ENCODE peak calls at places on chromosomes 1 and 21, in four cellular contexts. C is K562, J is H1, X is GM12878. G is an unnamed sample.

GRCh38 chr1:12485231-12486172 is 132.5 kb downstream of the DHRS3 start:
- DNase-seq in C (no peak), J (no peak), X (no peak), G (peak; percentile 71)

GRCh38 chr1:65509912-65510680 is 89.6 kb downstream of the LEPR start:
- DNase-seq in C (no peak), J (no peak), X (no peak), G (no peak)

GRCh38 chr21:20443558-20444155 is 554.6 kb upstream of the NCAM2 start:
- DNase-seq in C (peak; percentile 59), J (no peak), X (no peak), G (peak; percentile 25)

GRCh38 chr1:115283681-115284146 is 54.3 kb downstream of the NGF start:
- DNase-seq in C (no peak), J (no peak), X (no peak), G (no peak)

GRCh38 chr1:243490748-243491686 is 235.2 kb downstream of the SDCCAG8 start:
- DNase-seq in C (no peak), J (no peak), X (no peak), G (no peak)

GRCh38 chr1:114320586-114320985 is 166.9 kb upstream of the SYT6 start:
- DNase-seq in C (no peak), J (no peak), X (no peak), G (no peak)

GRCh38 chr21:43899307-43900077 is 34.5 kb downstream of the AGPAT3 start:
- DNase-seq in C (no peak), J (no peak), X (no peak), G (no peak)

GRCh38 chr1:155320661-155321576 is at the start of gene RUSC1:
- DNase-seq in C (peak; percentile 77), J (peak; percentile 44), X (no peak), G (peak; percentile 90)

GRCh38 chr1:173193639-173194038 is 13.5 kb downstream of the TNFSF4 start:
- DNase-seq in C (no peak), J (no peak), X (no peak), G (no peak)

GRCh38 chr1:209218113-209218512 is 365.4 kb upstream of the CAMK1G start:
- DNase-seq in C (no peak), J (no peak), X (no peak), G (no peak)

GRCh38 chr1:119838255-119838654 is 27.0 kb upstream of the REG4 start:
- DNase-seq in C (no peak), J (no peak), X (no peak), G (no peak)

GRCh38 chr21:27077501-27077900 is 110.6 kb upstream of the ADAMTS5 start:
- DNase-seq in C (no peak), J (no peak), X (no peak), G (no peak)

GRCh38 chr1:219659682-219660081 is 46.8 kb upstream of the ZC3H11B start:
- DNase-seq in C (no peak), J (no peak), X (no peak), G (peak; percentile 6)

GRCh38 chr1:169601096-169601881 is 15.0 kb upstream of the F5 start:
- DNase-seq in C (peak; percentile 23), J (no peak), X (peak; percentile 52), G (peak; percentile 4)

GRCh38 chr1:34908369-34908768 is 21.1 kb downstream of the DLGAP3 start:
- DNase-seq in C (no peak), J (no peak), X (no peak), G (no peak)

GRCh38 chr1:227913969-227914791 is 33.6 kb downstream of the WNT9A start:
- DNase-seq in C (no peak), J (no peak), X (no peak), G (no peak)

GRCh38 chr21:42429856-42430255 is 26.2 kb downstream of the UBASH3A start:
- DNase-seq in C (no peak), J (no peak), X (no peak), G (no peak)

GRCh38 chr1:220873087-220873486 is 6.2 kb upstream of the HLX start:
- DNase-seq in C (no peak), J (no peak), X (no peak), G (no peak)

GRCh38 chr1:97904528-97904927 is 16.3 kb downstream of the DPYD start:
- DNase-seq in C (no peak), J (no peak), X (no peak), G (no peak)

GRCh38 chr1:77846966-77847365 is 41.5 kb upstream of the NEXN start:
- DNase-seq in C (no peak), J (no peak), X (no peak), G (no peak)

GRCh38 chr1:30722175-30722537 is 1.2 kb downstream of the MATN1 start:
- DNase-seq in C (no peak), J (no peak), X (no peak), G (no peak)
- TF ChIP-seq NRF1 in C (no peak), J (no peak), X (no peak), G (no peak)

DNA sequence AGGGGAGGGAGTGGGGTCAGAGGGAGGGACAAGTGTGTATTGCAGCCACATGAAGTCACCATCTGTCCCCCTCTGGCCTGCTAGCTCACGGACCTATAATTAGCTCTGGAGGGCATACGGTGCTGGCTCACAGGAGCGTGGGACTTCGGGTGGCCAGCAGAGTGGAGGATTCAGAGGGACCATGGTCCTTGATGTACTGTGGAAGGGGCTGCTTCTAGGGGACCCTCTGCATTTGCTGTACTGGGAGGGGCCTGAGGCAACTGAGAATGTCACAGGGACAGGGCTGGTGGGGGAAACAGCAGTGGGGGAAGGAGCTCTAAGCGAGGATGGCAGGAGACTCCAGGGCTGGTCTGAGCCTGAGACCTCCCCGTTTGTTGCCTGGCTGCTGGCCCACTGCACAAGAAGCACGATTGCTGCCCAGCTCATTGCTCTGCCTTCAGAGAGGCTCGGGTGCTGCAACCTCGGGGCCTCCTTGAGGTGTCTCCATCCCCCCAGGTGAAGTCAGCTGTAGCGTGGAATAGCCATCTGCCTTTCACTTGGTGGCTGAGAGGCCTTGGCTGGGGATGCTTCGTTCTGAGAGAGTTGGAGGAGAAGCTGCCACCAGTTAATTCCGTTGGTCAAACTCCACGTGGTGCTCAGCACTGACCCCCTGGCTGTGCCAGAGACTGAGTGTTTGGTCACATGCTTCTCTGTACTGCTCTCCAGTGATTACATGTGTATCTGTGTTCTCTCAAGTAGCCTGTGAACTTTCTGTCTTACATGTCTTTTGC is 2.7 kb downstream of the PPFIA4 start:
- DNase-seq in C (no peak), J (no peak), X (no peak), G (peak; percentile 54)
- TF ChIP-seq NRF1 in C (no peak), J (no peak), X (no peak), G (no peak)

GRCh38 chr21:38910390-38911008 is 104.8 kb downstream of the ETS2 start:
- DNase-seq in C (no peak), J (no peak), X (no peak), G (peak; percentile 38)
- TF ChIP-seq NRF1 in C (no peak), J (no peak), X (no peak), G (no peak)

DNA sequence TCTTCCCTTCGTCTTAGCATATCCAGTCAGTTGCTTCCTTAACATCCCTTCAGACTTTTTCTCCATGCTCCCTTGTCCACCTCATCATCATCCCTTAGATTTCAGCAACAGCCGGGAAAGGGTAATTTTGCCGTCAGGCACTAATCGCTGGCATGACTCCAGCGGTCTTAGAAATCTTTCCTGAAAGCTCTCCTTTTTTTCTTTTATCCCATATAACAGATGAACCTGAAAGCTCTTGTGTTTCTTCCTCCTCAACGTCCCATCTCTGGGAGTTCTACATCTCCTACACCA is 10.4 kb upstream of the BOLA1 start:
- DNase-seq in C (peak; percentile 50), J (no peak), X (no peak), G (no peak)
- TF ChIP-seq NRF1 in C (no peak), J (no peak), X (no peak), G (no peak)

G was measured in SK-N-SH.